ENCODE peak calls at places on chromosomes 1 and 21, in five cellular contexts. One of them, this sample, is unnamed. For H3K9me3, the result is how much of the 10 kb centered on the place peaks cover.

GRCh38 chr1:209434631-209435217 is 148.8 kb upstream of the CAMK1G start:
- DNase-seq in PC-3: no peak
- DNase-seq in gastrocnemius medialis: no peak
- DNase-seq in neuronal stem cell: no peak
- DNase-seq in A673: no peak
- DNase-seq in this sample: no peak

GRCh38 chr1:164617607-164618564 is 58.9 kb downstream of the PBX1 start:
- DNase-seq in neuronal stem cell: no peak
- DNase-seq in gastrocnemius medialis: no peak
- DNase-seq in PC-3: peak
- DNase-seq in A673: peak
- DNase-seq in this sample: no peak

GRCh38 chr1:171127481-171127880 is 36.8 kb downstream of the FMO3 start:
- DNase-seq in PC-3: no peak
- DNase-seq in gastrocnemius medialis: no peak
- DNase-seq in A673: no peak
- DNase-seq in neuronal stem cell: no peak
- DNase-seq in this sample: no peak

GRCh38 chr1:204563324-204563723 is 47.1 kb downstream of the MDM4 start:
- DNase-seq in PC-3: no peak
- DNase-seq in A673: no peak
- DNase-seq in gastrocnemius medialis: no peak
- DNase-seq in neuronal stem cell: no peak
- DNase-seq in this sample: no peak

GRCh38 chr1:46399307-46399706 is 5.2 kb downstream of the FAAH start:
- DNase-seq in A673: no peak
- DNase-seq in neuronal stem cell: no peak
- DNase-seq in PC-3: no peak
- DNase-seq in gastrocnemius medialis: no peak
- DNase-seq in this sample: no peak

GRCh38 chr21:45918835-45919467 is 62.6 kb upstream of the COL6A1 start:
- DNase-seq in neuronal stem cell: no peak
- DNase-seq in gastrocnemius medialis: no peak
- DNase-seq in PC-3: no peak
- DNase-seq in A673: no peak
- DNase-seq in this sample: no peak

GRCh38 chr1:156114919-156115513 is 505 bp downstream of the LMNA start:
- DNase-seq in A673: no peak
- DNase-seq in gastrocnemius medialis: peak
- DNase-seq in neuronal stem cell: no peak
- DNase-seq in PC-3: peak
- DNase-seq in this sample: no peak

GRCh38 chr1:46757256-46757955 is 38.5 kb upstream of the EFCAB14 start:
- DNase-seq in PC-3: peak
- DNase-seq in gastrocnemius medialis: no peak
- DNase-seq in A673: no peak
- DNase-seq in neuronal stem cell: no peak
- DNase-seq in this sample: no peak

GRCh38 chr1:15975358-15975804 is 520 bp downstream of the ZBTB17 start:
- DNase-seq in neuronal stem cell: no peak
- DNase-seq in PC-3: peak
- DNase-seq in A673: peak
- DNase-seq in gastrocnemius medialis: no peak
- DNase-seq in this sample: peak

GRCh38 chr1:202553560-202554038 is 156.7 kb downstream of the SYT2 start:
- DNase-seq in gastrocnemius medialis: no peak
- DNase-seq in PC-3: no peak
- DNase-seq in neuronal stem cell: no peak
- DNase-seq in A673: peak
- DNase-seq in this sample: no peak

GRCh38 chr1:230976825-230977747 is 1.6 kb downstream of the TTC13 start:
- DNase-seq in neuronal stem cell: no peak
- DNase-seq in PC-3: no peak
- DNase-seq in A673: no peak
- DNase-seq in gastrocnemius medialis: no peak
- DNase-seq in this sample: peak

GRCh38 chr1:12541274-12542137 is 76.5 kb downstream of the DHRS3 start:
- DNase-seq in A673: no peak
- DNase-seq in gastrocnemius medialis: peak
- DNase-seq in PC-3: no peak
- DNase-seq in neuronal stem cell: no peak
- DNase-seq in this sample: peak

GRCh38 chr1:93528416-93528815 is 80.5 kb downstream of the FNBP1L start:
- DNase-seq in PC-3: no peak
- DNase-seq in A673: no peak
- DNase-seq in gastrocnemius medialis: no peak
- DNase-seq in neuronal stem cell: no peak
- DNase-seq in this sample: no peak

GRCh38 chr1:248111157-248111556 is 16.2 kb downstream of the OR2L13 start:
- DNase-seq in PC-3: no peak
- DNase-seq in gastrocnemius medialis: no peak
- DNase-seq in neuronal stem cell: no peak
- DNase-seq in A673: no peak
- DNase-seq in this sample: no peak

DNA sequence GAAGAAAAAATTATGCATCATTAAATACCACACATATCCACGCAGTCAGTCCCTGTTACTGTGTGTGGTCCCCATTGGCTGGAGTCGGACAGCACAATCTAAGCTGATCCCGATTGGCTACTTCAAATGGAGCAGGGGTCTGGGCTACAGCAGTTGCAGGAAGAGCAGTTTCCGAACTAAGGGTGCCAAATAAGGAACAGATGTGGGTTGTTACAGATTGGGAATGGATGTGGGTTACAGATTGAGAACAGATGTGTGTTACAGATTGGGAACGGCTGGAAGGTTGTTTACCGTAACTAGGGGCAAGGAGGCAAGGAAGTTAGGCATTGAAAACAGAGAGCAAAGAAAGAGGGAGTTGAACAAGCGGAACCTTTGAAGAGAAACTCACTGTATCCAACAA is 19.9 kb downstream of the OR2L13 start:
- DNase-seq in PC-3: no peak
- DNase-seq in gastrocnemius medialis: no peak
- DNase-seq in neuronal stem cell: no peak
- DNase-seq in A673: no peak
- DNase-seq in this sample: no peak
- H3K9me3 ChIP-seq in PC-3: under half
- H3K9me3 ChIP-seq in gastrocnemius medialis: under half
- H3K9me3 ChIP-seq in neuronal stem cell: under half
- H3K9me3 ChIP-seq in A673: under half
- H3K9me3 ChIP-seq in this sample: under half

GRCh38 chr1:226872455-226872854 is 2.0 kb downstream of the PSEN2 start:
- DNase-seq in A673: no peak
- DNase-seq in gastrocnemius medialis: no peak
- DNase-seq in PC-3: peak
- DNase-seq in neuronal stem cell: no peak
- DNase-seq in this sample: no peak
- H3K4me3 ChIP-seq in A673: no peak
- H3K4me3 ChIP-seq in gastrocnemius medialis: no peak
- H3K4me3 ChIP-seq in PC-3: peak
- H3K4me3 ChIP-seq in neuronal stem cell: no peak
- H3K4me3 ChIP-seq in this sample: no peak

DNA sequence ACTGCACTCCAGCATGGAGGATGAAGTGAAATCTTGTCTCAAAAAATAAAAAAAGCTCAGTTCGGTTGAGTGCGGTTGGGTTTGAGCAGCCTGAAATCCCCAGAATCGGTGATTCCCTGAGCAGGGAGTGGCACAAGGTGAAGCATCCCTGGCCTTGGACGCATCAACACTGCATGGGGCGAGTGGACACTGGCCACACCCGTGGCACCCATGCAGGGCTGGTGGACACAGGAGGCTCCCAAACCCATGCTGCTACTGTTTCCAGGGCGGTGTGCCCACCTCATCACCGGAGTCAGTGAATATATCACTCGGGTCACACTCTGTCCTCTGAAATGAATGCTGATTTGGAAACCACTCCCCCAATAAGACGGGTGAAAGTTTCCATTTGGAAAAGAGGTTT is 53.4 kb upstream of the ACTRT2 start:
- DNase-seq in gastrocnemius medialis: no peak
- DNase-seq in A673: no peak
- DNase-seq in neuronal stem cell: no peak
- DNase-seq in PC-3: no peak
- DNase-seq in this sample: no peak
- H3K9me3 ChIP-seq in gastrocnemius medialis: under half
- H3K9me3 ChIP-seq in A673: under half
- H3K9me3 ChIP-seq in neuronal stem cell: under half
- H3K9me3 ChIP-seq in PC-3: under half
- H3K9me3 ChIP-seq in this sample: under half

DNA sequence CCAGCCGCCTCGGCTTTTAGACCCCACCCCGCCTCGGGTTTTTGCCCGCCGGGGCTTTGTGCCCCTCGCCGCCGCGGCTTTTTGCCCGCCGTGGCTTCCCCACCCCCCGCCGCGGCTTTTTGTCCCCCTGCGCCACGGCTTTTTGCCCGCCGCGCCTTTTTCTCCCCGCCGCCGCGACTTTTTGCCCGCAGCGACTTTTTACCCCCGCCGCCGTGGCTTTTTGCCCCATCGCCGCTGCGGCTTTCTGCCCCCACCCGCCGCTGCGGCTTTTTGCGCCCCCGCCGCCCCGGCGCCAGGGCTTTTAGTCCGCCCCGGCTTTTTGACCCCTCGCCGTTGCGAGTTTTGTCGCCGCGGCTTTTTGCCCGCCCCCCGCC is 474.4 kb downstream of the FAM72C start:
- DNase-seq in PC-3: no peak
- DNase-seq in A673: peak
- DNase-seq in gastrocnemius medialis: no peak
- DNase-seq in neuronal stem cell: no peak
- DNase-seq in this sample: no peak
- H3K4me3 ChIP-seq in PC-3: peak
- H3K4me3 ChIP-seq in A673: peak
- H3K4me3 ChIP-seq in gastrocnemius medialis: peak
- H3K4me3 ChIP-seq in neuronal stem cell: no peak
- H3K4me3 ChIP-seq in this sample: no peak

GRCh38 chr21:26918318-26919065 is 48.4 kb downstream of the ADAMTS5 start:
- DNase-seq in PC-3: peak
- DNase-seq in neuronal stem cell: no peak
- DNase-seq in gastrocnemius medialis: no peak
- DNase-seq in A673: no peak
- DNase-seq in this sample: no peak

GRCh38 chr21:26916799-26917198 is 50.1 kb downstream of the ADAMTS5 start:
- DNase-seq in neuronal stem cell: no peak
- DNase-seq in PC-3: no peak
- DNase-seq in gastrocnemius medialis: no peak
- DNase-seq in A673: no peak
- DNase-seq in this sample: no peak

GRCh38 chr21:26923986-26924385 is 42.9 kb downstream of the ADAMTS5 start:
- DNase-seq in A673: no peak
- DNase-seq in PC-3: no peak
- DNase-seq in gastrocnemius medialis: no peak
- DNase-seq in neuronal stem cell: no peak
- DNase-seq in this sample: no peak

GRCh38 chr21:26925122-26925521 is 41.8 kb downstream of the ADAMTS5 start:
- DNase-seq in PC-3: no peak
- DNase-seq in neuronal stem cell: no peak
- DNase-seq in A673: no peak
- DNase-seq in gastrocnemius medialis: no peak
- DNase-seq in this sample: no peak

GRCh38 chr21:26920055-26920454 is 46.8 kb downstream of the ADAMTS5 start:
- DNase-seq in neuronal stem cell: no peak
- DNase-seq in gastrocnemius medialis: peak
- DNase-seq in PC-3: no peak
- DNase-seq in A673: no peak
- DNase-seq in this sample: no peak
- H3K9me3 ChIP-seq in neuronal stem cell: under half
- H3K9me3 ChIP-seq in gastrocnemius medialis: under half
- H3K9me3 ChIP-seq in PC-3: under half
- H3K9me3 ChIP-seq in A673: under half
- H3K9me3 ChIP-seq in this sample: under half

GRCh38 chr1:186882372-186883134 is 53.8 kb downstream of the PLA2G4A start:
- DNase-seq in neuronal stem cell: no peak
- DNase-seq in PC-3: no peak
- DNase-seq in gastrocnemius medialis: no peak
- DNase-seq in A673: no peak
- DNase-seq in this sample: no peak

GRCh38 chr1:186880982-186881381 is 52.2 kb downstream of the PLA2G4A start:
- DNase-seq in neuronal stem cell: no peak
- DNase-seq in PC-3: no peak
- DNase-seq in gastrocnemius medialis: no peak
- DNase-seq in A673: peak
- DNase-seq in this sample: no peak

GRCh38 chr1:186876436-186876835 is 47.7 kb downstream of the PLA2G4A start:
- DNase-seq in PC-3: no peak
- DNase-seq in neuronal stem cell: no peak
- DNase-seq in A673: peak
- DNase-seq in gastrocnemius medialis: no peak
- DNase-seq in this sample: no peak

GRCh38 chr1:186875874-186876273 is 47.1 kb downstream of the PLA2G4A start:
- DNase-seq in gastrocnemius medialis: no peak
- DNase-seq in neuronal stem cell: no peak
- DNase-seq in A673: peak
- DNase-seq in PC-3: no peak
- DNase-seq in this sample: no peak

DNA sequence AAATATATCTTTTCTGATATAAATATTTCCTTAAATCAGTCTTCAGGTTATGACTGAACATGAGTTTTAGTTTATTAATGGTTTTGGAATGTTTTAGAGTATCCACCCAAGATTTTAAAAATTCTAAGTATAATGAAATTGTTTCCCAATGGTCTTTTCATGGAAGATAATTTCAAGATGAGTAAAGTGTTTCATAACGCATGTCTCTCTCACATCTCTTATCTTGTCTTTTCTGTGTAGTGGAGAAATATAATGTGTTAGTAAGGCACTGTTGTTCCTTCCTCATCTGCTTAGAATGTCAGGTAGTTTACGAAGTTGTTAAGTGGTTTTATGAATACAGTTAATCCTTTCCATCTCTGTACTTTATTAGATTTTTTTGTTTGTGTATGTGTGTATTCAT is 49.6 kb downstream of the PLA2G4A start:
- DNase-seq in PC-3: no peak
- DNase-seq in neuronal stem cell: no peak
- DNase-seq in gastrocnemius medialis: no peak
- DNase-seq in A673: no peak
- DNase-seq in this sample: no peak
- H3K4me3 ChIP-seq in PC-3: no peak
- H3K4me3 ChIP-seq in neuronal stem cell: no peak
- H3K4me3 ChIP-seq in gastrocnemius medialis: no peak
- H3K4me3 ChIP-seq in A673: no peak
- H3K4me3 ChIP-seq in this sample: no peak

GRCh38 chr1:66415830-66416229 is 118.1 kb upstream of the SGIP1 start:
- DNase-seq in neuronal stem cell: no peak
- DNase-seq in A673: no peak
- DNase-seq in PC-3: no peak
- DNase-seq in gastrocnemius medialis: no peak
- DNase-seq in this sample: no peak

GRCh38 chr1:66416295-66416694 is 117.7 kb upstream of the SGIP1 start:
- DNase-seq in neuronal stem cell: no peak
- DNase-seq in A673: no peak
- DNase-seq in PC-3: no peak
- DNase-seq in gastrocnemius medialis: no peak
- DNase-seq in this sample: no peak

GRCh38 chr1:66413139-66413755 is 120.7 kb upstream of the SGIP1 start:
- DNase-seq in A673: no peak
- DNase-seq in gastrocnemius medialis: no peak
- DNase-seq in PC-3: no peak
- DNase-seq in neuronal stem cell: no peak
- DNase-seq in this sample: no peak

GRCh38 chr1:66415326-66415725 is 118.6 kb upstream of the SGIP1 start:
- DNase-seq in neuronal stem cell: no peak
- DNase-seq in gastrocnemius medialis: no peak
- DNase-seq in PC-3: no peak
- DNase-seq in A673: no peak
- DNase-seq in this sample: no peak

GRCh38 chr1:66418021-66418420 is 115.9 kb upstream of the SGIP1 start:
- DNase-seq in neuronal stem cell: no peak
- DNase-seq in gastrocnemius medialis: no peak
- DNase-seq in A673: no peak
- DNase-seq in PC-3: no peak
- DNase-seq in this sample: no peak
- H3K9me3 ChIP-seq in neuronal stem cell: under half
- H3K9me3 ChIP-seq in gastrocnemius medialis: under half
- H3K9me3 ChIP-seq in A673: under half
- H3K9me3 ChIP-seq in PC-3: under half
- H3K9me3 ChIP-seq in this sample: under half

This sample was measured in heart right ventricle.